ENCODE peak calls at places on chromosome 18, in eight cellular contexts. B, A, G, P, Q, J, T and K are unnamed samples.
A peak's percentile ranks its signal among the peaks of the same experiment; 100 is the strongest.

GRCh38 chr18:32771871-32772499 is 838 bp downstream of the KLHL14 start:
- DNase-seq in Q (no peak), J (no peak), P (no peak), A (peak; percentile 4), B (no peak), T (peak; percentile 27), G (peak; percentile 35), K (peak; percentile 57)

GRCh38 chr18:46332956-46333355 is 228.8 kb downstream of the HAUS1 start:
- DNase-seq in T (no peak), J (no peak), P (peak; percentile 62), G (no peak), Q (peak; percentile 71), A (no peak), B (no peak), K (peak; percentile 50)

GRCh38 chr18:58676270-58676669 is 5.0 kb downstream of the MALT1 start:
- DNase-seq in A (no peak), T (no peak), B (no peak), Q (no peak), G (no peak), P (no peak), J (no peak), K (no peak)

GRCh38 chr18:22846088-22846683 is 86.9 kb upstream of the RBBP8 start:
- DNase-seq in G (peak; percentile 25), J (no peak), P (no peak), T (no peak), A (peak; percentile 49), B (no peak), Q (no peak), K (no peak)

GRCh38 chr18:23330423-23330822 is 122.7 kb upstream of the RIOK3 start:
- DNase-seq in T (no peak), G (no peak), J (no peak), Q (no peak), A (no peak), B (no peak), P (no peak), K (no peak)

GRCh38 chr18:63970803-63971191 is 916 bp downstream of the SERPINB8 start:
- DNase-seq in B (no peak), G (peak; percentile 78), T (peak; percentile 53), A (peak; percentile 77), J (no peak), P (peak; percentile 83), Q (peak; percentile 56), K (peak; percentile 64)

GRCh38 chr18:79396431-79397287 is 929 bp downstream of the NFATC1 start:
- DNase-seq in P (peak; percentile 88), T (peak; percentile 74), J (no peak), B (no peak), Q (peak; percentile 59), G (peak; percentile 68), A (peak; percentile 77), K (peak; percentile 83)

GRCh38 chr18:43893001-43893637 is 615.8 kb upstream of the SYT4 start:
- DNase-seq in P (no peak), J (no peak), Q (no peak), T (no peak), A (peak; percentile 96), B (no peak), G (peak; percentile 26), K (no peak)

GRCh38 chr18:9575558-9575957 is 38.8 kb downstream of the PPP4R1 start:
- DNase-seq in P (peak; percentile 80), J (no peak), Q (no peak), T (peak; percentile 42), A (peak; percentile 87), G (peak; percentile 96), B (no peak), K (peak; percentile 77)

GRCh38 chr18:45739848-45740247 is 15.9 kb downstream of the SLC14A1 start:
- DNase-seq in G (no peak), J (no peak), A (no peak), T (no peak), P (no peak), Q (no peak), B (no peak), K (no peak)

GRCh38 chr18:34153711-34154110 is 71.0 kb downstream of the NOL4 start:
- DNase-seq in P (no peak), G (no peak), J (no peak), A (peak; percentile 39), Q (no peak), B (no peak), T (no peak), K (no peak)

GRCh38 chr18:65235966-65236634 is 514.7 kb upstream of the CDH7 start:
- DNase-seq in J (no peak), P (no peak), Q (peak; percentile 39), G (peak; percentile 14), B (peak; percentile 5), T (no peak), A (no peak), K (peak; percentile 28)

GRCh38 chr18:51077217-51077616 is 47.2 kb downstream of the SMAD4 start:
- DNase-seq in A (peak; percentile 80), P (no peak), T (no peak), J (no peak), G (no peak), Q (no peak), B (no peak), K (no peak)

GRCh38 chr18:13813271-13813849 is 10.6 kb upstream of the MC5R start:
- DNase-seq in B (peak; percentile 57), T (peak; percentile 29), Q (peak; percentile 65), A (peak; percentile 67), G (peak; percentile 80), P (no peak), J (peak; percentile 31), K (peak; percentile 43)

GRCh38 chr18:59874166-59874565 is 25.6 kb upstream of the PMAIP1 start:
- DNase-seq in P (no peak), A (peak; percentile 92), B (no peak), G (peak; percentile 33), T (no peak), Q (no peak), J (no peak), K (no peak)

GRCh38 chr18:10168477-10168876 is 254.7 kb downstream of the VAPA start:
- DNase-seq in B (no peak), G (no peak), P (no peak), J (no peak), Q (no peak), A (no peak), T (no peak), K (no peak)

GRCh38 chr18:39340418-39340817 is 1774.8 kb upstream of the CELF4 start:
- DNase-seq in A (no peak), B (no peak), J (no peak), G (no peak), Q (no peak), T (no peak), P (no peak), K (no peak)

GRCh38 chr18:32373505-32373904 is 97.2 kb downstream of the GAREM1 start:
- DNase-seq in B (no peak), Q (no peak), G (no peak), P (no peak), J (no peak), T (no peak), A (no peak), K (no peak)

GRCh38 chr18:77131100-77131651 is 1.4 kb downstream of the MBP start:
- DNase-seq in B (no peak), Q (no peak), J (no peak), G (peak; percentile 39), A (no peak), T (peak; percentile 45), P (no peak), K (no peak)

GRCh38 chr18:2997846-2998599 is 14.9 kb downstream of the LPIN2 start:
- DNase-seq in G (no peak), B (no peak), P (no peak), J (no peak), T (no peak), A (no peak), Q (no peak), K (no peak)
- H3K27ac ChIP-seq in G (peak overlapping the region; percentile 42), B (no peak overlapping the region), P (peak overlapping the region; percentile 55), J (peak overlapping the region; percentile 91), T (peak overlapping the region; percentile 75), A (no peak overlapping the region), Q (peak overlapping the region; percentile 86), K (no peak overlapping the region)

GRCh38 chr18:72849671-72850070 is 18.1 kb downstream of the NETO1 start:
- DNase-seq in G (no peak), T (no peak), B (no peak), A (no peak), Q (no peak), J (no peak), P (no peak), K (no peak)
- H3K27ac ChIP-seq in G (no peak overlapping the region), T (no peak overlapping the region), B (no peak overlapping the region), A (no peak overlapping the region), Q (no peak overlapping the region), J (no peak overlapping the region), P (no peak overlapping the region), K (no peak overlapping the region)

GRCh38 chr18:12306752-12307151 is 1.3 kb upstream of the TUBB6 start:
- DNase-seq in B (no peak), G (no peak), T (no peak), Q (no peak), A (peak; percentile 25), P (no peak), J (no peak), K (no peak)
- H3K27ac ChIP-seq in B (no peak overlapping the region), G (peak overlapping the region; percentile 92), T (peak overlapping the region; percentile 99), Q (no peak overlapping the region), A (peak overlapping the region; percentile 98), P (no peak overlapping the region), J (no peak overlapping the region), K (no peak overlapping the region)

GRCh38 chr18:61657066-61657732 is 235.6 kb downstream of the RNF152 start:
- DNase-seq in J (no peak), G (no peak), A (no peak), Q (no peak), B (no peak), P (no peak), T (no peak), K (no peak)

GRCh38 chr18:61655630-61656029 is 237.2 kb downstream of the RNF152 start:
- DNase-seq in A (no peak), T (no peak), Q (no peak), G (no peak), J (no peak), P (no peak), B (no peak), K (no peak)

GRCh38 chr18:61653823-61654551 is 238.8 kb downstream of the RNF152 start:
- DNase-seq in J (no peak), B (no peak), G (no peak), Q (no peak), A (no peak), T (no peak), P (no peak), K (no peak)

GRCh38 chr18:61651880-61652268 is 240.9 kb downstream of the RNF152 start:
- DNase-seq in G (no peak), Q (no peak), J (no peak), T (no peak), A (no peak), P (no peak), B (no peak), K (no peak)

GRCh38 chr18:61651145-61651879 is 241.5 kb downstream of the RNF152 start:
- DNase-seq in G (no peak), A (no peak), B (no peak), P (no peak), J (no peak), Q (no peak), T (no peak), K (no peak)
- H3K27ac ChIP-seq in G (peak overlapping the region; percentile 21), A (no peak overlapping the region), B (no peak overlapping the region), P (no peak overlapping the region), J (no peak overlapping the region), Q (no peak overlapping the region), T (no peak overlapping the region), K (no peak overlapping the region)